ENCODE peak calls at places on chromosomes 4 and X, in four cellular contexts. N is left lung; L is EL; F is activated CD4-positive, alpha-beta T cell treated with anti-CD3 and anti-CD28 coated beads, Interleukin-2, amount 10 ng/mL, durations not matched to agents 7 days and 5 days. Z is an unnamed sample.
A peak's percentile ranks its signal among the peaks of the same experiment; 100 is the strongest.

GRCh38 chr4:37745946-37746345 is 59.8 kb upstream of the RELL1 start:
- DNase-seq in F (no peak), L (no peak), N (no peak), Z (no peak)

GRCh38 chr4:123299212-123299651 is 97.4 kb upstream of the SPRY1 start:
- DNase-seq in N (no peak), L (peak; percentile 48), F (no peak), Z (no peak)

GRCh38 chr4:56907489-56908205 is at the start of gene REST:
- DNase-seq in L (peak; percentile 71), N (peak; percentile 85), F (peak; percentile 77), Z (peak; percentile 84)

GRCh38 chr4:181548873-181549541 is 694.2 kb upstream of the TENM3 start:
- DNase-seq in F (no peak), L (peak; percentile 86), N (no peak), Z (no peak)

GRCh38 chr4:16995451-16995850 is 97.0 kb upstream of the LDB2 start:
- DNase-seq in L (no peak), N (no peak), F (no peak), Z (no peak)

GRCh38 chr4:104975617-104976016 is 171.1 kb upstream of the TET2 start:
- DNase-seq in L (no peak), F (no peak), N (no peak), Z (no peak)

GRCh38 chr4:140163029-140163810 is 9.2 kb upstream of the MAML3 start:
- DNase-seq in F (no peak), L (peak; percentile 52), N (no peak), Z (no peak)

GRCh38 chr4:88382621-88383020 is 4.0 kb downstream of the HERC6 start:
- DNase-seq in L (peak; percentile 26), N (no peak), F (peak; percentile 72), Z (no peak)

GRCh38 chrX:55818673-55819375 is 101.3 kb downstream of the RRAGB start:
- DNase-seq in N (no peak), L (no peak), F (no peak), Z (no peak)

GRCh38 chr4:158895797-158896442 is 127.1 kb downstream of the FNIP2 start:
- DNase-seq in F (no peak), N (no peak), L (peak; percentile 7), Z (no peak)

GRCh38 chr4:121273191-121273590 is 107.6 kb downstream of the QRFPR start:
- DNase-seq in N (no peak), F (no peak), L (no peak), Z (no peak)

GRCh38 chr4:146367347-146367746 is 153.0 kb downstream of the REELD1 start:
- DNase-seq in L (no peak), N (no peak), F (no peak), Z (no peak)

GRCh38 chrX:68995780-68996551 is 167.1 kb downstream of the EFNB1 start:
- DNase-seq in L (peak; percentile 58), N (no peak), F (no peak), Z (no peak)

GRCh38 chr4:129113919-129114318 is 18.0 kb downstream of the C4orf33 start:
- DNase-seq in N (no peak), F (no peak), L (no peak), Z (no peak)

GRCh38 chrX:56798866-56799864 is 70.1 kb downstream of the NBDY start:
- DNase-seq in F (peak; percentile 43), N (peak; percentile 33), L (no peak), Z (no peak)

GRCh38 chr4:84492737-84493091 is 6.4 kb downstream of the NKX6-1 start:
- DNase-seq in F (no peak), L (no peak), N (no peak), Z (no peak)

GRCh38 chr4:180057198-180057821 is 2185.9 kb upstream of the TENM3 start:
- DNase-seq in L (no peak), N (no peak), F (no peak), Z (no peak)

GRCh38 chr4:11471613-11472012 is 42.9 kb upstream of the HS3ST1 start:
- DNase-seq in F (peak; percentile 79), N (no peak), L (no peak), Z (peak; percentile 72)

GRCh38 chr4:145732001-145732400 is 52.1 kb downstream of the C4orf51 start:
- DNase-seq in L (no peak), N (no peak), F (no peak), Z (no peak)

GRCh38 chr4:6732441-6733357 is 16.7 kb downstream of the BLOC1S4 start:
- DNase-seq in F (no peak), L (peak; percentile 82), N (peak; percentile 71), Z (no peak)